ENCODE peak calls at places on chromosomes 5 and 9, in eight cellular contexts. One of them, this sample, is unnamed.

GRCh38 chr5:177123789-177124485 is 9.6 kb upstream of the NSD1 start:
- DNase-seq in AG20443: no peak
- DNase-seq in MCF 10A: no peak
- DNase-seq in M059J: no peak
- DNase-seq in astrocyte: no peak
- DNase-seq in left lobe of liver: no peak
- DNase-seq in NCI-H1105: no peak
- DNase-seq in mesothelial cell of epicardium: no peak
- DNase-seq in this sample: no peak

GRCh38 chr9:15160673-15161072 is 146.3 kb downstream of the TTC39B start:
- DNase-seq in AG20443: no peak
- DNase-seq in MCF 10A: no peak
- DNase-seq in mesothelial cell of epicardium: no peak
- DNase-seq in M059J: peak; percentile 89
- DNase-seq in left lobe of liver: no peak
- DNase-seq in NCI-H1105: no peak
- DNase-seq in astrocyte: peak; percentile 82
- DNase-seq in this sample: no peak

GRCh38 chr5:78287833-78288232 is 6.7 kb downstream of the AP3B1 start:
- DNase-seq in left lobe of liver: no peak
- DNase-seq in NCI-H1105: no peak
- DNase-seq in M059J: peak; percentile 77
- DNase-seq in mesothelial cell of epicardium: no peak
- DNase-seq in MCF 10A: peak; percentile 59
- DNase-seq in astrocyte: peak; percentile 80
- DNase-seq in AG20443: peak; percentile 76
- DNase-seq in this sample: no peak

GRCh38 chr9:70491798-70492736 is 77.6 kb upstream of the KLF9 start:
- DNase-seq in AG20443: no peak
- DNase-seq in M059J: peak; percentile 20
- DNase-seq in NCI-H1105: no peak
- DNase-seq in MCF 10A: no peak
- DNase-seq in astrocyte: no peak
- DNase-seq in left lobe of liver: no peak
- DNase-seq in mesothelial cell of epicardium: no peak
- DNase-seq in this sample: no peak

GRCh38 chr5:77163453-77163852 is 47.0 kb upstream of the PDE8B start:
- DNase-seq in left lobe of liver: no peak
- DNase-seq in M059J: no peak
- DNase-seq in AG20443: no peak
- DNase-seq in mesothelial cell of epicardium: no peak
- DNase-seq in astrocyte: no peak
- DNase-seq in MCF 10A: no peak
- DNase-seq in NCI-H1105: no peak
- DNase-seq in this sample: no peak

GRCh38 chr5:115840825-115841224 is 540 bp downstream of the ATG12 start:
- DNase-seq in left lobe of liver: no peak
- DNase-seq in NCI-H1105: no peak
- DNase-seq in M059J: no peak
- DNase-seq in astrocyte: no peak
- DNase-seq in mesothelial cell of epicardium: no peak
- DNase-seq in MCF 10A: no peak
- DNase-seq in AG20443: no peak
- DNase-seq in this sample: no peak

GRCh38 chr5:55691265-55692105 is 20.6 kb downstream of the SLC38A9 start:
- DNase-seq in M059J: peak; percentile 54
- DNase-seq in astrocyte: peak; percentile 27
- DNase-seq in MCF 10A: peak; percentile 56
- DNase-seq in AG20443: peak; percentile 40
- DNase-seq in mesothelial cell of epicardium: no peak
- DNase-seq in left lobe of liver: no peak
- DNase-seq in NCI-H1105: peak; percentile 7
- DNase-seq in this sample: no peak

GRCh38 chr5:30937070-30937469 is 256.4 kb upstream of the CDH6 start:
- DNase-seq in NCI-H1105: no peak
- DNase-seq in AG20443: no peak
- DNase-seq in mesothelial cell of epicardium: no peak
- DNase-seq in M059J: no peak
- DNase-seq in MCF 10A: no peak
- DNase-seq in astrocyte: no peak
- DNase-seq in left lobe of liver: no peak
- DNase-seq in this sample: no peak

GRCh38 chr9:136533775-136534157 is 12.1 kb downstream of the NOTCH1 start:
- DNase-seq in astrocyte: no peak
- DNase-seq in left lobe of liver: no peak
- DNase-seq in NCI-H1105: no peak
- DNase-seq in M059J: no peak
- DNase-seq in AG20443: no peak
- DNase-seq in MCF 10A: peak; percentile 55
- DNase-seq in mesothelial cell of epicardium: no peak
- DNase-seq in this sample: no peak

GRCh38 chr5:163888366-163888765 is 382.9 kb downstream of the MAT2B start:
- DNase-seq in AG20443: no peak
- DNase-seq in mesothelial cell of epicardium: no peak
- DNase-seq in NCI-H1105: no peak
- DNase-seq in left lobe of liver: no peak
- DNase-seq in MCF 10A: no peak
- DNase-seq in astrocyte: peak; percentile 78
- DNase-seq in M059J: no peak
- DNase-seq in this sample: peak; percentile 62

GRCh38 chr5:52705720-52706119 is 82.0 kb upstream of the ITGA1 start:
- DNase-seq in mesothelial cell of epicardium: no peak
- DNase-seq in astrocyte: no peak
- DNase-seq in AG20443: no peak
- DNase-seq in M059J: peak; percentile 44
- DNase-seq in MCF 10A: no peak
- DNase-seq in NCI-H1105: no peak
- DNase-seq in left lobe of liver: no peak
- DNase-seq in this sample: no peak

GRCh38 chr5:9156282-9156681 is 389.6 kb downstream of the SEMA5A start:
- DNase-seq in mesothelial cell of epicardium: no peak
- DNase-seq in M059J: peak; percentile 68
- DNase-seq in AG20443: peak; percentile 71
- DNase-seq in astrocyte: peak; percentile 29
- DNase-seq in MCF 10A: peak; percentile 72
- DNase-seq in NCI-H1105: no peak
- DNase-seq in left lobe of liver: no peak
- DNase-seq in this sample: peak; percentile 83

GRCh38 chr5:135995979-135996378 is 32.8 kb upstream of the TGFBI start:
- DNase-seq in NCI-H1105: no peak
- DNase-seq in mesothelial cell of epicardium: no peak
- DNase-seq in left lobe of liver: no peak
- DNase-seq in AG20443: no peak
- DNase-seq in MCF 10A: no peak
- DNase-seq in M059J: peak; percentile 24
- DNase-seq in astrocyte: peak; percentile 64
- DNase-seq in this sample: no peak

GRCh38 chr5:17185776-17186175 is 31.7 kb upstream of the BASP1 start:
- DNase-seq in mesothelial cell of epicardium: no peak
- DNase-seq in MCF 10A: peak; percentile 83
- DNase-seq in left lobe of liver: no peak
- DNase-seq in AG20443: peak; percentile 84
- DNase-seq in NCI-H1105: no peak
- DNase-seq in astrocyte: peak; percentile 92
- DNase-seq in M059J: peak; percentile 83
- DNase-seq in this sample: no peak

GRCh38 chr5:82408033-82408432 is 129.9 kb upstream of the RPS23 start:
- DNase-seq in M059J: no peak
- DNase-seq in mesothelial cell of epicardium: no peak
- DNase-seq in NCI-H1105: no peak
- DNase-seq in AG20443: no peak
- DNase-seq in left lobe of liver: no peak
- DNase-seq in astrocyte: no peak
- DNase-seq in MCF 10A: no peak
- DNase-seq in this sample: no peak

GRCh38 chr5:139422307-139422893 is 16.9 kb downstream of the DNAJC18 start:
- DNase-seq in mesothelial cell of epicardium: no peak
- DNase-seq in MCF 10A: peak; percentile 84
- DNase-seq in NCI-H1105: peak; percentile 1
- DNase-seq in left lobe of liver: no peak
- DNase-seq in astrocyte: peak; percentile 44
- DNase-seq in M059J: peak; percentile 72
- DNase-seq in AG20443: peak; percentile 85
- DNase-seq in this sample: peak; percentile 56

GRCh38 chr5:173888473-173889135 is 455 bp downstream of the CPEB4 start:
- DNase-seq in mesothelial cell of epicardium: no peak
- DNase-seq in NCI-H1105: no peak
- DNase-seq in astrocyte: no peak
- DNase-seq in M059J: peak; percentile 31
- DNase-seq in AG20443: peak; percentile 32
- DNase-seq in left lobe of liver: no peak
- DNase-seq in MCF 10A: peak; percentile 37
- DNase-seq in this sample: no peak

GRCh38 chr9:93891549-93892310 is 63.4 kb downstream of the BARX1 start:
- DNase-seq in M059J: no peak
- DNase-seq in astrocyte: no peak
- DNase-seq in MCF 10A: no peak
- DNase-seq in mesothelial cell of epicardium: no peak
- DNase-seq in left lobe of liver: peak; percentile 22
- DNase-seq in AG20443: no peak
- DNase-seq in NCI-H1105: no peak
- DNase-seq in this sample: peak; percentile 25

GRCh38 chr9:297795-298119 is 83.1 kb downstream of the DOCK8 start:
- DNase-seq in M059J: no peak
- DNase-seq in left lobe of liver: no peak
- DNase-seq in MCF 10A: no peak
- DNase-seq in NCI-H1105: no peak
- DNase-seq in mesothelial cell of epicardium: no peak
- DNase-seq in AG20443: no peak
- DNase-seq in astrocyte: no peak
- DNase-seq in this sample: no peak

GRCh38 chr5:153965102-153965645 is 73.5 kb downstream of the FAM114A2 start:
- DNase-seq in left lobe of liver: peak; percentile 49
- DNase-seq in mesothelial cell of epicardium: no peak
- DNase-seq in astrocyte: no peak
- DNase-seq in NCI-H1105: no peak
- DNase-seq in MCF 10A: peak; percentile 91
- DNase-seq in M059J: peak; percentile 68
- DNase-seq in AG20443: peak; percentile 86
- DNase-seq in this sample: peak; percentile 80

GRCh38 chr5:175319199-175319598 is 124.8 kb downstream of the DRD1 start:
- DNase-seq in M059J: no peak
- DNase-seq in astrocyte: no peak
- DNase-seq in left lobe of liver: no peak
- DNase-seq in AG20443: no peak
- DNase-seq in NCI-H1105: no peak
- DNase-seq in MCF 10A: no peak
- DNase-seq in mesothelial cell of epicardium: no peak
- DNase-seq in this sample: no peak

GRCh38 chr5:74408150-74409043 is 232.1 kb downstream of the ENC1 start:
- DNase-seq in AG20443: no peak
- DNase-seq in left lobe of liver: no peak
- DNase-seq in MCF 10A: peak; percentile 26
- DNase-seq in NCI-H1105: no peak
- DNase-seq in M059J: no peak
- DNase-seq in astrocyte: no peak
- DNase-seq in mesothelial cell of epicardium: no peak
- DNase-seq in this sample: no peak

GRCh38 chr9:133132174-133132573 is 11.1 kb upstream of the RALGDS start:
- DNase-seq in M059J: no peak
- DNase-seq in NCI-H1105: no peak
- DNase-seq in MCF 10A: no peak
- DNase-seq in astrocyte: no peak
- DNase-seq in AG20443: no peak
- DNase-seq in mesothelial cell of epicardium: no peak
- DNase-seq in left lobe of liver: no peak
- DNase-seq in this sample: no peak

GRCh38 chr5:156406023-156406422 is 79.1 kb downstream of the SGCD start:
- DNase-seq in astrocyte: no peak
- DNase-seq in left lobe of liver: no peak
- DNase-seq in NCI-H1105: no peak
- DNase-seq in MCF 10A: no peak
- DNase-seq in mesothelial cell of epicardium: no peak
- DNase-seq in M059J: no peak
- DNase-seq in AG20443: no peak
- DNase-seq in this sample: no peak

GRCh38 chr5:135129307-135129706 is 95.3 kb upstream of the PITX1 start:
- DNase-seq in left lobe of liver: no peak
- DNase-seq in mesothelial cell of epicardium: no peak
- DNase-seq in astrocyte: no peak
- DNase-seq in NCI-H1105: no peak
- DNase-seq in MCF 10A: no peak
- DNase-seq in M059J: peak; percentile 31
- DNase-seq in AG20443: no peak
- DNase-seq in this sample: no peak

GRCh38 chr5:81435023-81435422 is 41.1 kb upstream of the ACOT12 start:
- DNase-seq in M059J: no peak
- DNase-seq in MCF 10A: no peak
- DNase-seq in mesothelial cell of epicardium: no peak
- DNase-seq in NCI-H1105: no peak
- DNase-seq in left lobe of liver: no peak
- DNase-seq in AG20443: no peak
- DNase-seq in astrocyte: no peak
- DNase-seq in this sample: no peak

GRCh38 chr9:97556721-97557605 is 55.5 kb downstream of the TMOD1 start:
- DNase-seq in left lobe of liver: peak; percentile 91
- DNase-seq in M059J: no peak
- DNase-seq in NCI-H1105: peak; percentile 31
- DNase-seq in AG20443: no peak
- DNase-seq in astrocyte: no peak
- DNase-seq in MCF 10A: peak; percentile 15
- DNase-seq in mesothelial cell of epicardium: no peak
- DNase-seq in this sample: no peak

GRCh38 chr5:1772634-1773033 is 27.0 kb downstream of the MRPL36 start:
- DNase-seq in left lobe of liver: no peak
- DNase-seq in M059J: peak; percentile 59
- DNase-seq in astrocyte: peak; percentile 30
- DNase-seq in AG20443: peak; percentile 72
- DNase-seq in mesothelial cell of epicardium: no peak
- DNase-seq in MCF 10A: peak; percentile 60
- DNase-seq in NCI-H1105: no peak
- DNase-seq in this sample: no peak

GRCh38 chr9:108270041-108270440 is 585.7 kb downstream of the ACTL7B start:
- DNase-seq in NCI-H1105: no peak
- DNase-seq in MCF 10A: no peak
- DNase-seq in M059J: peak; percentile 74
- DNase-seq in AG20443: no peak
- DNase-seq in astrocyte: peak; percentile 45
- DNase-seq in mesothelial cell of epicardium: no peak
- DNase-seq in left lobe of liver: no peak
- DNase-seq in this sample: peak; percentile 63

This sample was measured in islet precursor cell.